ENCODE peak calls at places on chromosomes 12 and 14, in ten cellular contexts. U, A, L, Q, B, O, W, N, C and S are unnamed samples. For H3K4me1 and H3K9me3, the result is how much of the 10 kb centered on the place peaks cover.

GRCh38 chr12:94380507-94380906 is 79.2 kb downstream of the CEP83 start:
- DNase-seq in U (no peak), A (no peak), L (no peak), Q (no peak), B (no peak), O (no peak), W (no peak), N (no peak), C (no peak), S (no peak)

GRCh38 chr14:37936971-37937370 is 270.7 kb upstream of the SSTR1 start:
- DNase-seq in U (no peak), A (no peak), L (no peak), Q (no peak), B (no peak), O (no peak), W (no peak), N (no peak), C (no peak), S (no peak)

GRCh38 chr14:20578325-20578724 is 9.5 kb downstream of the RNASE11 start:
- DNase-seq in U (peak), A (peak), L (no peak), Q (no peak), B (no peak), O (no peak), W (no peak), N (no peak), C (no peak), S (no peak)

GRCh38 chr12:77190022-77190421 is 124.7 kb upstream of the E2F7 start:
- DNase-seq in U (no peak), A (peak), L (no peak), Q (no peak), B (no peak), O (peak), W (no peak), N (no peak), C (no peak), S (no peak)

GRCh38 chr12:128930591-128930990 is 77.3 kb downstream of the GLT1D1 start:
- DNase-seq in U (peak), A (no peak), L (no peak), Q (no peak), B (no peak), O (no peak), W (no peak), N (no peak), C (no peak), S (no peak)

GRCh38 chr12:101845312-101845711 is 14.6 kb upstream of the GNPTAB start:
- DNase-seq in U (no peak), A (no peak), L (no peak), Q (no peak), B (no peak), O (no peak), W (no peak), N (no peak), C (no peak), S (no peak)

GRCh38 chr12:71771069-71771468 is 16.4 kb downstream of the RAB21 start:
- DNase-seq in U (no peak), A (no peak), L (no peak), Q (no peak), B (no peak), O (no peak), W (no peak), N (no peak), C (no peak), S (no peak)

GRCh38 chr12:100959481-100959880 is 164.9 kb downstream of the ANO4 start:
- DNase-seq in U (no peak), A (no peak), L (no peak), Q (no peak), B (peak), O (no peak), W (no peak), N (no peak), C (no peak), S (no peak)

GRCh38 chr14:80768646-80769045 is 172.9 kb downstream of the CEP128 start:
- DNase-seq in U (no peak), A (no peak), L (no peak), Q (no peak), B (no peak), O (no peak), W (no peak), N (no peak), C (no peak), S (no peak)

DNA sequence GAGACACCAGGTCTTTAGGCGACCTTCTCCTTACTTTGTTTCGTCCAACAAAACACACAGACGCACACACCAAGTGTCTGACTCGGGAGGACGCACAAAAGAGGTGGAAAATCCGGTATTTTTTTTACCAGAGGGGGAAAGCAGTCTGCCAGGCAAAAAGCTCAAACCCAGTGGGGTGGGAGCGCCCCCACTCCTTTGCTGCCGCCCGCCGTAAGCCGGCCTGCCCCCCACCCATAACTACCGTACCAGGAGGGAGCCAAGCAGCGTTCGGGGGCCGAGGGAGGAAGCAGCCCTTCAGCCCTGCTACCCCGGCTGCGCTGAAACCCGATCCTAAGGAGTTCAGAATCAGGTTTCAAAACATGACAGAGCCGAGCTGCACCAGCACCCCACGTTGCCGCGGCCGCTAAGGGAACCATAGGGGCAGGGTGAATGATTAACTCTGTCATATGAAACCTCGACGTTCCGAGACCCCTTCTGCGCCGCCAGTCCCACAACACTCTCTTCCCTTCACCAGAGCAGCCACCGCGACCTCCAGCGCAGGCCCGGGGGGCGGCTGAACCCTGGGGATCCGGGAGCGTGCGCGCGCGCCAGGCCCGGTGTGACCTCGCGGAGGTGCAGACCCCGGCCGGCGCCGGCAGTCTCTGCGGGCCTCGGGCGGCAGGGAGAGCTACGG is 1.9 kb downstream of the SIX4 start:
- DNase-seq in U (peak), A (peak), L (no peak), Q (peak), B (peak), O (peak), W (peak), N (no peak), C (peak), S (no peak)
- H3K4me3 ChIP-seq in U (peak), A (peak), L (peak), Q (peak), B (peak), O (peak), W (peak), N (peak), C (peak), S (peak)

GRCh38 chr14:64510825-64511679 is 6.5 kb downstream of the ZBTB1 start:
- DNase-seq in U (peak), A (peak), L (peak), Q (peak), B (peak), O (peak), W (no peak), N (peak), C (peak), S (peak)

GRCh38 chr14:64508215-64508776 is 3.7 kb downstream of the ZBTB1 start:
- DNase-seq in U (no peak), A (no peak), L (no peak), Q (no peak), B (no peak), O (no peak), W (no peak), N (no peak), C (no peak), S (no peak)

GRCh38 chr14:64507376-64508156 is 3.0 kb downstream of the ZBTB1 start:
- DNase-seq in U (no peak), A (no peak), L (no peak), Q (peak), B (no peak), O (no peak), W (no peak), N (no peak), C (no peak), S (no peak)

GRCh38 chr14:64509036-64509435 is 4.5 kb downstream of the ZBTB1 start:
- DNase-seq in U (peak), A (no peak), L (no peak), Q (no peak), B (no peak), O (no peak), W (no peak), N (peak), C (no peak), S (no peak)

DNA sequence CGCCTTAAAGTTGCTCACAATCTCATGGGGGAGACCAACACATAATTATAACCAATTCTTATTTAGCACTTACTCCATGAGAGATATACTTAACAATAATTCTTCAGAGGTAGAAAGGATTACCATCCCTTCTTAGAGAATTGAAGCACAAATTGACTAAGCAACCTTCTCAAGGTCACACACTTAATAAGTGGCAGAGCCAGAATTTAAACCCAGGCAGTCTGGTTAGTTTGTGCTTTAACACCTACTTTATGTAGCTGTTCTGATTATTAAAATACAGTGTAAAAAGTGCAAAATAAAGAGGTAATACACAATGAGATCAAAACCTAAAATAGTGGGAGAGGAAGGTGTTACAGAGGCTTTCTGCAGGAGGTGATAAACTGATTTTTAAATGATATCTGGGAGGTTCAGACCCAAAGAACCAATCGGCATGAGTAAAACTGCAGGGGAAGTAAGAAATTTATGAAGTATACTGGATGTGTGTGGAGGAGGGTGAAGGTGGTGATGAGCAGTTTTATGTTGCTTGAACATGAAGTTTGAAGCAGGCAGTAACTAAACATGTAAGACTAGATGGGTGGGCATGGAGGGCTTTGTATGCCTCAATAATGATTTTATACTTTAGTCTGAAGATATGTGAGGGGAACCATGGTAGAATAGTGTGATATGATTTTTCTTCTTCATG is 5.7 kb downstream of the ZBTB1 start:
- DNase-seq in U (no peak), A (no peak), L (no peak), Q (no peak), B (no peak), O (no peak), W (no peak), N (no peak), C (no peak), S (no peak)
- H3K4me1 ChIP-seq in U (under half), A (under half), L (half or more), Q (half or more), B (under half), O (under half), W (under half), N (under half), C (under half), S (under half)

GRCh38 chr12:109422251-109422650 is 54.8 kb downstream of the KCTD10 start:
- DNase-seq in U (peak), A (no peak), L (no peak), Q (no peak), B (no peak), O (no peak), W (no peak), N (no peak), C (no peak), S (no peak)
- H3K9me3 ChIP-seq in U (under half), A (under half), L (under half), Q (under half), B (under half), O (under half), W (under half), N (under half), C (under half), S (under half)

GRCh38 chr14:77025744-77026165 is 2.8 kb downstream of the IRF2BPL start:
- DNase-seq in U (peak), A (peak), L (no peak), Q (no peak), B (no peak), O (no peak), W (peak), N (no peak), C (no peak), S (no peak)
- H3K4me3 ChIP-seq in U (peak), A (peak), L (peak), Q (peak), B (peak), O (peak), W (peak), N (peak), C (peak), S (peak)

DNA sequence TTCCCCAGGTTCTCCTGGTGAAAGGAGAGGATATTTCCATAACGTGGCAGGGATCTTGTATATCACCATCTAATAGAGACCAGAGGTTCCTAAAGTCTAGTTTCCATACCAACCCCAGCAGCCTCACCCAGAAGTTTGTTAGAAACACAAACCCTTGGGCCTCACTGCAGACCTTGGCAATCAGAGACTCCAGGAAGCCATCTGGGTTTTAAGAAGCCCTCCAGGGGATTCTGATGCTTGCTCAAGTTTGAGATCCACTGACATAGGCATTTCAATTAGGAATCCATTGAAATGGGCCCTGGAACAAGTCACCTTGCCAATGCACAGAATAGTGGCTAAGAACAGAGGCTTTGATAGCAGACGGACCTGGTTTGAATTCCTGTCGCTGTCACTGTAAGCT is 2.2 kb upstream of the CMKLR1 start:
- DNase-seq in U (no peak), A (peak), L (no peak), Q (no peak), B (no peak), O (no peak), W (no peak), N (no peak), C (no peak), S (no peak)
- H3K4me1 ChIP-seq in U (under half), A (under half), L (under half), Q (under half), B (under half), O (under half), W (under half), N (under half), C (under half), S (under half)